ENCODE peak calls at places on chromosome X, in ten cellular contexts. Y, N, K, B, V, H, R, L, D and Z are unnamed samples.

GRCh38 chrX:95058815-95059214 is 1384.8 kb downstream of the FAM133A start:
- DNase-seq in Y (peak), N (no peak), K (peak), B (no peak), V (no peak), H (peak), R (no peak), L (no peak), D (no peak), Z (peak)

GRCh38 chrX:31213941-31214340 is 142.1 kb upstream of the FTHL17 start:
- DNase-seq in Y (peak), N (no peak), K (peak), B (peak), V (no peak), H (peak), R (peak), L (peak), D (peak), Z (peak)

GRCh38 chrX:19670854-19671620 is 155.7 kb upstream of the MAP3K15 start:
- DNase-seq in Y (peak), N (no peak), K (peak), B (no peak), V (peak), H (peak), R (no peak), L (no peak), D (peak), Z (peak)

GRCh38 chrX:118536687-118537461 is 41.3 kb downstream of the DOCK11 start:
- DNase-seq in Y (no peak), N (no peak), K (peak), B (peak), V (no peak), H (peak), R (no peak), L (peak), D (peak), Z (peak)

GRCh38 chrX:19514791-19515614 is at the start of gene MAP3K15:
- DNase-seq in Y (peak), N (no peak), K (peak), B (peak), V (peak), H (no peak), R (peak), L (no peak), D (peak), Z (peak)

GRCh38 chrX:66144258-66144657 is 19.8 kb upstream of the HEPH start:
- DNase-seq in Y (no peak), N (no peak), K (no peak), B (no peak), V (no peak), H (no peak), R (no peak), L (no peak), D (no peak), Z (no peak)

GRCh38 chrX:28391528-28391927 is 195.7 kb upstream of the IL1RAPL1 start:
- DNase-seq in Y (peak), N (no peak), K (no peak), B (no peak), V (no peak), H (peak), R (no peak), L (no peak), D (peak), Z (no peak)

GRCh38 chrX:100642296-100642695 is 1.7 kb upstream of the SRPX2 start:
- DNase-seq in Y (no peak), N (no peak), K (no peak), B (no peak), V (no peak), H (no peak), R (no peak), L (no peak), D (peak), Z (no peak)

GRCh38 chrX:1150569-1151347 is 61.7 kb downstream of the CRLF2 start:
- DNase-seq in Y (no peak), N (no peak), K (no peak), B (no peak), V (no peak), H (no peak), R (no peak), L (no peak), D (no peak), Z (no peak)